ENCODE peak calls at places on chromosomes 6 and 20, in four cellular contexts. U is nephron progenitor cell; Y is AG09309; I is activated naive CD4-positive, alpha-beta T cell. P is an unnamed sample.

GRCh38 chr6:166106076-166106686 is 61.5 kb downstream of the TBXT start:
- DNase-seq in Y (peak; percentile 4), I (peak; percentile 8), U (peak; percentile 89), P (peak; percentile 75)

GRCh38 chr6:88952065-88952704 is 11.2 kb downstream of the RNGTT start:
- DNase-seq in I (no peak), U (no peak), Y (no peak), P (no peak)

GRCh38 chr20:48720256-48721020 is 107.4 kb downstream of the PREX1 start:
- DNase-seq in I (no peak), Y (no peak), U (no peak), P (no peak)

GRCh38 chr6:96626749-96627353 is 63.9 kb downstream of the FHL5 start:
- DNase-seq in U (no peak), I (no peak), Y (peak; percentile 4), P (peak; percentile 8)

GRCh38 chr20:21613512-21613911 is 92.0 kb upstream of the PAX1 start:
- DNase-seq in I (no peak), Y (no peak), U (no peak), P (peak; percentile 88)

GRCh38 chr6:147468634-147469033 is 39.9 kb upstream of the SAMD5 start:
- DNase-seq in U (no peak), Y (no peak), I (no peak), P (no peak)

GRCh38 chr20:18677126-18677525 is 89.3 kb downstream of the DTD1 start:
- DNase-seq in I (no peak), U (no peak), Y (no peak), P (no peak)

GRCh38 chr20:50029697-50030428 is 47.1 kb downstream of the SNAI1 start:
- DNase-seq in I (no peak), Y (peak; percentile 87), U (no peak), P (no peak)

GRCh38 chr6:38847497-38847896 is 132.4 kb downstream of the DNAH8 start:
- DNase-seq in Y (no peak), U (no peak), I (no peak), P (no peak)

GRCh38 chr6:99241905-99242534 is 107.5 kb downstream of the FAXC start:
- DNase-seq in U (peak; percentile 23), Y (no peak), I (no peak), P (peak; percentile 10)

GRCh38 chr6:160991411-160992322 is at the start of gene MAP3K4:
- DNase-seq in I (peak; percentile 58), U (peak; percentile 88), Y (no peak), P (peak; percentile 82)

GRCh38 chr6:127406122-127406521 is 53.1 kb downstream of the KIAA0408 start:
- DNase-seq in I (no peak), Y (no peak), U (no peak), P (no peak)

GRCh38 chr6:43070028-43070632 is 6.0 kb upstream of the PTK7 start:
- DNase-seq in U (no peak), I (no peak), Y (peak; percentile 44), P (no peak)

GRCh38 chr6:169738204-169738971 is 13.0 kb downstream of the DYNLT2 start:
- DNase-seq in I (no peak), Y (no peak), U (peak; percentile 3), P (no peak)

GRCh38 chr6:14601490-14601889 is 483.9 kb downstream of the CD83 start:
- DNase-seq in U (no peak), I (no peak), Y (no peak), P (peak; percentile 92)

GRCh38 chr20:56249244-56249955 is 868 bp downstream of the MC3R start:
- DNase-seq in U (peak; percentile 44), I (no peak), Y (no peak), P (peak; percentile 70)

GRCh38 chr20:49276895-49277785 is 717 bp downstream of the ZNFX1 start:
- DNase-seq in U (peak; percentile 13), Y (no peak), I (no peak), P (no peak)

GRCh38 chr6:37200085-37200484 is 30.1 kb downstream of the PIM1 start:
- DNase-seq in Y (no peak), U (no peak), I (no peak), P (no peak)

P was measured in SHP77.